ENCODE peak calls at places on chromosome 10, in eight cellular contexts. H is uterus, X is body of pancreas, G is gastrocnemius medialis, I is ovary, J is IMR-90, U is upper lobe of left lung, N is tibial nerve. R is an unnamed sample.

GRCh38 chr10:93554760-93555432 is 11.6 kb upstream of the FFAR4 start:
- DNase-seq in N (peak; percentile 43), I (peak; percentile 15), U (peak; percentile 64), G (peak; percentile 27), J (peak; percentile 56), X (peak; percentile 82), H (no peak), R (peak; percentile 83)

GRCh38 chr10:102713483-102713813 is 749 bp downstream of the ARL3 start:
- DNase-seq in G (no peak), N (no peak), H (no peak), I (no peak), J (peak; percentile 19), U (no peak), X (no peak), R (no peak)

GRCh38 chr10:119997429-119997828 is 104.9 kb downstream of the SEC23IP start:
- DNase-seq in J (no peak), I (no peak), G (no peak), X (no peak), U (no peak), H (no peak), N (no peak), R (no peak)

GRCh38 chr10:42594246-42594650 is 44.1 kb downstream of the ZNF33B start:
- DNase-seq in J (peak; percentile 92), G (no peak), X (no peak), I (no peak), N (no peak), H (no peak), U (no peak), R (no peak)

GRCh38 chr10:19532411-19532810 is 283.8 kb upstream of the PLXDC2 start:
- DNase-seq in G (no peak), U (no peak), N (no peak), X (no peak), H (no peak), J (no peak), I (no peak), R (no peak)

GRCh38 chr10:72043016-72043834 is 45.1 kb downstream of the SPOCK2 start:
- DNase-seq in I (no peak), G (no peak), U (no peak), N (no peak), J (no peak), X (no peak), H (no peak), R (no peak)

GRCh38 chr10:90930070-90930837 is 9.4 kb upstream of the ANKRD1 start:
- DNase-seq in N (no peak), U (no peak), J (peak; percentile 75), G (peak; percentile 74), X (no peak), I (peak; percentile 19), H (no peak), R (no peak)

GRCh38 chr10:9097206-9097990 is 1042.9 kb downstream of the GATA3 start:
- DNase-seq in I (no peak), X (no peak), H (no peak), J (no peak), N (no peak), G (no peak), U (no peak), R (no peak)

GRCh38 chr10:128708182-128708581 is 582.0 kb upstream of the MKI67 start:
- DNase-seq in J (no peak), U (no peak), I (no peak), N (no peak), X (no peak), H (no peak), G (no peak), R (no peak)

GRCh38 chr10:129689681-129690080 is 222.6 kb downstream of the MGMT start:
- DNase-seq in X (no peak), G (no peak), J (no peak), I (no peak), N (no peak), U (no peak), H (peak; percentile 38), R (no peak)

GRCh38 chr10:51747211-51747610 is 47.8 kb upstream of the CSTF2T start:
- DNase-seq in J (no peak), X (no peak), I (no peak), G (no peak), N (no peak), U (no peak), H (no peak), R (no peak)

GRCh38 chr10:76149602-76150138 is 718.2 kb downstream of the LRMDA start:
- DNase-seq in N (no peak), G (no peak), X (no peak), H (no peak), I (no peak), U (no peak), J (no peak), R (no peak)

GRCh38 chr10:107418411-107418810 is 253.9 kb upstream of the SORCS1 start:
- DNase-seq in X (no peak), H (no peak), N (no peak), U (no peak), J (no peak), G (no peak), I (no peak), R (no peak)

GRCh38 chr10:19683326-19683725 is 132.9 kb upstream of the PLXDC2 start:
- DNase-seq in X (no peak), J (peak; percentile 37), G (no peak), H (no peak), I (no peak), N (no peak), U (no peak), R (no peak)

GRCh38 chr10:106577266-106577665 is 587.2 kb downstream of the SORCS1 start:
- DNase-seq in I (no peak), N (no peak), U (no peak), G (no peak), H (no peak), J (peak; percentile 31), X (no peak), R (no peak)

GRCh38 chr10:47358457-47358856 is 10.3 kb downstream of the RBP3 start:
- DNase-seq in H (no peak), U (no peak), G (no peak), I (no peak), N (no peak), J (no peak), X (no peak), R (no peak)

GRCh38 chr10:8150401-8150905 is 96.0 kb downstream of the GATA3 start:
- DNase-seq in X (no peak), G (no peak), H (no peak), N (no peak), I (no peak), J (no peak), U (no peak), R (no peak)

GRCh38 chr10:118868618-118869017 is 113.8 kb upstream of the CACUL1 start:
- DNase-seq in U (no peak), H (no peak), N (no peak), G (no peak), I (no peak), J (no peak), X (no peak), R (no peak)

GRCh38 chr10:3179174-3179573 is 6.6 kb upstream of the PITRM1 start:
- DNase-seq in H (no peak), G (no peak), X (no peak), I (no peak), J (peak; percentile 6), N (no peak), U (no peak), R (no peak)

GRCh38 chr10:102781921-102782542 is 38.3 kb downstream of the WBP1L start:
- DNase-seq in N (no peak), U (no peak), I (no peak), H (no peak), X (no peak), J (peak; percentile 65), G (peak; percentile 74), R (no peak)

GRCh38 chr10:68082815-68083395 is 7.8 kb upstream of the HERC4 start:
- DNase-seq in N (no peak), X (no peak), G (no peak), J (peak; percentile 67), U (no peak), I (no peak), H (no peak), R (no peak)

GRCh38 chr10:78302989-78303854 is 269.6 kb downstream of the RPS24 start:
- DNase-seq in J (peak; percentile 85), G (peak; percentile 90), I (peak; percentile 92), X (peak; percentile 97), N (peak; percentile 89), H (peak; percentile 86), U (peak; percentile 92), R (peak; percentile 91)
- TF ChIP-seq POLR2A in J (peak; percentile 63), G (peak; percentile 81), I (no peak), X (peak; percentile 76), N (peak; percentile 59), H (peak; percentile 32), U (peak; percentile 95), R (peak; percentile 81)

DNA sequence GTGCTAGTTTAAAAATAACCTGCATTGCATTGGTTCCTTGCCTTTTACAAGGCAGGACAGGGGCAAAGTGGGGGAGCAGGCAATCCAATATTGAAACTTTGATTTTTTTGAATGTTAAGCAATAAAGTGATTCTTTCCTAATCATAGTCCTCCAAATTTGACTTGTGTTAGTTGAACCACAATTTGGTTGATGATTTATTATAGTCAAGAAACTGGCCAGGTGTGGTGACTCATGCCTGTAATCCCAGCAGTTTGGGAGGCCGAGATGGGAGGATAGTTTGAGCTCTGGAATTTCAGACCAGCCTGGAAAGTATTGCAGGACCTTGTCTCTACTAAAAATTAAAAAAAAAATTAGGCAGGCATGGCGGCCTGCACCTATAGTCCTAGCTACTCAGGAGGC is 27.9 kb upstream of the ABLIM1 start:
- DNase-seq in X (no peak), H (no peak), U (no peak), I (no peak), G (no peak), J (no peak), N (no peak), R (no peak)
- H3K27ac ChIP-seq in X (peak overlapping the region; percentile 95), H (peak overlapping the region; percentile 84), U (peak overlapping the region; percentile 77), I (no peak overlapping the region), G (peak overlapping the region; percentile 78), J (no peak overlapping the region), N (peak overlapping the region; percentile 89), R (no peak overlapping the region)

GRCh38 chr10:69649771-69650550 is 19.9 kb downstream of the FAM241B start:
- DNase-seq in U (no peak), X (no peak), J (no peak), N (no peak), H (no peak), G (no peak), I (no peak), R (no peak)
- TF ChIP-seq CTCF in U (no peak), X (no peak), J (no peak), N (no peak), H (no peak), G (no peak), I (no peak), R (no peak)

DNA sequence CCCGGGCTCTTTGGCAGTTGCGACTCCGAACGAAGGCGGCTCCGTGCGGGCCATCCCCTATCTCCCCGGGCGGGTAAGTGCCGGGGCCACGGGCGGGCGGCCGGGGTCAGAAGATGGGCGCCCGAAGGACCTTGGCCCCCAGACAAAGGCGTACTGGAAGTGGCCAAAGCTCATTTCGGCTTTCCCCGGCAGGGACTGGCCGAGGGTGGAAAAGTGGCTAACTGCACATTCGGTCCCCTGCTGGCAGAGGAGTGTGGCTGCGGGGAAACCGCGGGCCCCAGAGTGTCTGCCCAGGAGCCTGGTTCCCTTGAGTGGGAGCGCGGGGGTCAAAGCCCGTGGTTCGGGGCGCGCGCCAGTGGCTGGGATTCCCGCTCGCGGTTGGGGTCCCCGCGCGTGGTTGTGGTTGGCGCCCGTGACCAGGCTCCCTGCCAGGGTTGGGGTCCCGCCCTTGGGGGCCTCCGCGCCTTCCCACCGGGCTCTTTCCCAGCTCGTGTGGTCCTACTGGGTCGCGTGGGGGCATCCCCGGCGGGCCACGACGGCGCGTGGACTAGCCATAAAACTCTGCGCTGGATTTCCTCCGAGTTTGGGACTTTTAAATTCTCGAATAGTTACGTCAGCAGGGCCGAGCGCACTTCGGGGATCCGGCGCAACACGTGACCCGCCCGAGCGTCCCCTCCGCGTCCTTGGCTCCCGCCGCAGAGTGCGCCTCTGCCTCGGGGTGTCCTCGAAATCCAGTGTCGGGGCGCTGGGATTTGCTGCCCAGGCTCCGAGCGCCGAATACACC is 124.4 kb downstream of the TACC2 start:
- DNase-seq in X (peak; percentile 74), G (peak; percentile 72), J (peak; percentile 68), H (peak; percentile 84), U (peak; percentile 78), N (peak; percentile 65), I (peak; percentile 77), R (no peak)
- TF ChIP-seq POLR2A in X (peak; percentile 74), G (peak; percentile 84), J (peak; percentile 88), H (peak; percentile 92), U (peak; percentile 96), N (peak; percentile 94), I (peak; percentile 92), R (no peak)

R was measured in Peyer's patch.